ENCODE peak calls at places on chromosome 5, in six cellular contexts. T is PC-9, M is MM.1S, C is GM06990, Z is astrocyte of the spinal cord, G is GM23338. R is an unnamed sample.

GRCh38 chr5:148458036-148458888 is 74.5 kb downstream of the FBXO38 start:
- DNase-seq in T (no peak), M (no peak), C (no peak), Z (no peak), G (no peak), R (no peak)

GRCh38 chr5:172399826-172400225 is 54.5 kb downstream of the SH3PXD2B start:
- DNase-seq in T (peak; percentile 82), M (no peak), C (no peak), Z (no peak), G (no peak), R (no peak)

GRCh38 chr5:530556-530955 is 6.3 kb upstream of the SLC9A3 start:
- DNase-seq in T (no peak), M (peak; percentile 2), C (no peak), Z (no peak), G (no peak), R (no peak)

GRCh38 chr5:133664422-133664821 is 52.1 kb upstream of the FSTL4 start:
- DNase-seq in T (peak; percentile 89), M (no peak), C (no peak), Z (peak; percentile 6), G (no peak), R (no peak)

GRCh38 chr5:131386779-131387178 is 122.9 kb downstream of the CDC42SE2 start:
- DNase-seq in T (peak; percentile 60), M (no peak), C (no peak), Z (peak; percentile 56), G (peak; percentile 28), R (no peak)

GRCh38 chr5:179793470-179794139 is at the start of gene LTC4S:
- DNase-seq in T (no peak), M (no peak), C (no peak), Z (peak; percentile 68), G (no peak), R (no peak)

GRCh38 chr5:51860532-51861018 is 477.3 kb downstream of the ISL1 start:
- DNase-seq in T (peak; percentile 70), M (no peak), C (no peak), Z (no peak), G (no peak), R (no peak)

GRCh38 chr5:39426136-39426535 is 1.4 kb upstream of the DAB2 start:
- DNase-seq in T (no peak), M (no peak), C (no peak), Z (no peak), G (no peak), R (no peak)

GRCh38 chr5:18553269-18553668 is 919.0 kb downstream of the TAF11L14 start:
- DNase-seq in T (peak; percentile 64), M (no peak), C (no peak), Z (peak; percentile 94), G (no peak), R (no peak)

GRCh38 chr5:172713113-172713808 is 57.7 kb downstream of the DUSP1 start:
- DNase-seq in T (no peak), M (peak; percentile 41), C (peak; percentile 42), Z (peak; percentile 29), G (peak; percentile 61), R (peak; percentile 42)

GRCh38 chr5:5344051-5344571 is 78.4 kb upstream of the ICE1 start:
- DNase-seq in T (no peak), M (no peak), C (no peak), Z (no peak), G (no peak), R (no peak)

GRCh38 chr5:53151713-53152458 is 42.3 kb upstream of the MOCS2 start:
- DNase-seq in T (no peak), M (no peak), C (no peak), Z (peak; percentile 91), G (no peak), R (no peak)

GRCh38 chr5:169798906-169799660 is 162.0 kb downstream of the DOCK2 start:
- DNase-seq in T (peak; percentile 76), M (no peak), C (no peak), Z (no peak), G (no peak), R (no peak)

GRCh38 chr5:157063776-157064430 is 5.0 kb upstream of the HAVCR1 start:
- DNase-seq in T (no peak), M (no peak), C (no peak), Z (no peak), G (no peak), R (no peak)

GRCh38 chr5:41637869-41638268 is 127.5 kb upstream of the PLCXD3 start:
- DNase-seq in T (no peak), M (no peak), C (no peak), Z (no peak), G (peak; percentile 52), R (peak; percentile 2)

GRCh38 chr5:134547579-134547978 is 22.1 kb downstream of the JADE2 start:
- DNase-seq in T (no peak), M (no peak), C (no peak), Z (peak; percentile 83), G (no peak), R (no peak)

GRCh38 chr5:123496892-123497291 is 15.1 kb upstream of the CSNK1G3 start:
- DNase-seq in T (no peak), M (no peak), C (no peak), Z (peak; percentile 88), G (no peak), R (no peak)

GRCh38 chr5:142472306-142472951 is 147.6 kb upstream of the SPRY4 start:
- DNase-seq in T (peak; percentile 97), M (no peak), C (no peak), Z (peak; percentile 86), G (no peak), R (no peak)

GRCh38 chr5:80406980-80407734 is 707 bp upstream of the ZFYVE16 start:
- DNase-seq in T (no peak), M (peak; percentile 36), C (no peak), Z (no peak), G (no peak), R (peak; percentile 45)

GRCh38 chr5:11785771-11786342 is 118.4 kb downstream of the CTNND2 start:
- DNase-seq in T (no peak), M (no peak), C (no peak), Z (no peak), G (no peak), R (no peak)

GRCh38 chr5:64458948-64459347 is 46.9 kb upstream of the RGS7BP start:
- DNase-seq in T (no peak), M (no peak), C (no peak), Z (no peak), G (no peak), R (no peak)

GRCh38 chr5:68214472-68215207 is 916 bp upstream of the PIK3R1 start:
- DNase-seq in T (no peak), M (peak; percentile 9), C (no peak), Z (peak; percentile 28), G (peak; percentile 59), R (no peak)

GRCh38 chr5:61450880-61451279 is 118.8 kb downstream of the ZSWIM6 start:
- DNase-seq in T (no peak), M (no peak), C (no peak), Z (peak; percentile 80), G (no peak), R (no peak)

GRCh38 chr5:122424211-122424610 is 112.2 kb downstream of the SNCAIP start:
- DNase-seq in T (no peak), M (no peak), C (no peak), Z (no peak), G (peak; percentile 29), R (no peak)

GRCh38 chr5:112668016-112668415 is 69.7 kb upstream of the APC start:
- DNase-seq in T (peak; percentile 36), M (no peak), C (no peak), Z (no peak), G (no peak), R (no peak)

GRCh38 chr5:142748132-142748531 is 22.0 kb upstream of the ARHGAP26 start:
- DNase-seq in T (no peak), M (no peak), C (no peak), Z (peak; percentile 21), G (no peak), R (no peak)

GRCh38 chr5:21184566-21184965 is 1196.6 kb upstream of the CDH18 start:
- DNase-seq in T (no peak), M (no peak), C (no peak), Z (no peak), G (no peak), R (no peak)

GRCh38 chr5:173328896-173329369 is 719 bp upstream of the STC2 start:
- DNase-seq in T (peak; percentile 90), M (no peak), C (peak; percentile 44), Z (peak; percentile 63), G (peak; percentile 78), R (peak; percentile 46)

GRCh38 chr5:170103447-170103846 is 2.2 kb upstream of the FOXI1 start:
- DNase-seq in T (no peak), M (no peak), C (no peak), Z (no peak), G (no peak), R (no peak)

GRCh38 chr5:137858223-137858916 is 9.3 kb upstream of the MYOT start:
- DNase-seq in T (no peak), M (peak; percentile 85), C (peak; percentile 67), Z (no peak), G (no peak), R (peak; percentile 80)
- H3K4me3 ChIP-seq in T (no peak overlapping the region), M (no peak overlapping the region), C (no peak overlapping the region), Z (no peak overlapping the region), G (no peak overlapping the region), R (peak overlapping the region; percentile 24)

DNA sequence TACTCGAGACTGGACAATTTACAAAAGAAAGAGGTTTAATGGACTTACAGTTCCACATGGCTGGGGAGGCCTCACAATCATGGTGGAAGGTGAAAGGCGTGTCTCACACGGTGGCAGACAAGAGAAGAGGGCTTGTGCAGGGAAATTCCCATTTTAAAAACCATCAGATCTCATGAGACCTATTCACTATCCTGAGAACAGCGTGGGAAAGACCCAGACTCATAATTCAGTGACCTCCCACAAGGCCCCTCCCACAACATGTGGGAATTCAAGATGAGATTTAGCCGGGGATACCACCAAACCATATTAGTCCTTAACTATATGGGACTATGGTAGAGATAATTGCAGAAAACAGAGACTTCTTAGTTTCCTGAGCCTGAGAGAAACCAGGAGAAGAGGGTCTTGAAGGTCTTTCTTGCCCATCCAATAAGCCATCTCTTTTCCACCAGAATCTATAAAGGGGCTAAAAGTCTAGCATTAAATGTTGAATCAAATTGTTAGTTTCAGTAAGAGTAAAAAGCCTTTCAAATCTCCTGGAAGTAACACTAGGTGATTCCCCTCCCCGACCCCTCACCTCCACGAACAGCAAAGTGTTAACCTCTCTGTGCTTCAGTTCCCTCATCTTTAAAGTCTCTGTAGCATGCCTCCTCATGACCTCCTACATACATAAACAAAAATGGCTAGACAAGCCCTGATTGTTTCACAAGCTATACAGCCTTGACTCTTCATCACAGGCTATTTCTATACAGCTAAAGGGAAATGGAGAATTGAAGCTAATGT is 259.1 kb downstream of the TMEM167A start:
- DNase-seq in T (no peak), M (no peak), C (no peak), Z (no peak), G (no peak), R (peak; percentile 76)
- TF ChIP-seq CTCF in T (no peak), M (no peak), C (no peak), Z (no peak), G (no peak), R (no peak)

GRCh38 chr5:140632366-140633080 is 452 bp downstream of the CD14 start:
- DNase-seq in T (no peak), M (peak; percentile 37), C (peak; percentile 68), Z (peak; percentile 24), G (peak; percentile 23), R (peak; percentile 69)
- H3K4me3 ChIP-seq in T (peak overlapping the region; percentile 31), M (peak overlapping the region; percentile 59), C (peak overlapping the region; percentile 48), Z (peak overlapping the region; percentile 35), G (peak overlapping the region; percentile 41), R (peak overlapping the region; percentile 48)

DNA sequence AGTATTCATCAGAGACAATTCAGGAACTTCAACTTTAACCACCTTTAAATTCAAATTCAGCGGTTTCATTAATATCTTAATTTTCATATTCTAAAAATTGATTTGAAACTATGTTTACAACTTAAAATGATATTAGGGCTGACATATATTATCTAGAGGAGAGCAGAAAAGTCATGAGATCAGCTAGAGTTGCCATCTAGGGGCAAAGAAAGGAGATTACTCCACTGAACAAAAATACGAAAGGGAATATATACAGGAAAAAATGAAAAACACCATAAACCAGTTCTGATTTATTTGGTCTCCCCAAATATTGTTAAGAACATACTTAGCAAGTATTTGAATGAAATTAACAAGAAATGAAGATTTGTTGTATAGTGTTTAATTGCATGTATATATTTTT is 946.3 kb downstream of the DTWD2 start:
- DNase-seq in T (no peak), M (peak; percentile 14), C (no peak), Z (no peak), G (no peak), R (no peak)
- TF ChIP-seq CTCF in T (no peak), M (peak; percentile 10), C (peak; percentile 24), Z (no peak), G (no peak), R (no peak)

R was measured in GM12865.